ENCODE peak calls at places on chromosomes 11 and 22, in six cellular contexts. One of them, this sample, is unnamed.

GRCh38 chr22:31561238-31561887 is 65.0 kb downstream of the SFI1 start:
- DNase-seq in fibroblast of lung: peak; percentile 78
- DNase-seq in RKO: peak; percentile 66
- DNase-seq in left colon: peak; percentile 88
- DNase-seq in H9: peak; percentile 94
- DNase-seq in adrenal gland: peak; percentile 84
- DNase-seq in this sample: peak; percentile 36

GRCh38 chr11:34825670-34826383 is 90.4 kb downstream of the APIP start:
- DNase-seq in left colon: peak; percentile 69
- DNase-seq in RKO: no peak
- DNase-seq in adrenal gland: no peak
- DNase-seq in fibroblast of lung: no peak
- DNase-seq in H9: no peak
- DNase-seq in this sample: no peak

GRCh38 chr11:112016765-112017356 is 8.3 kb upstream of the DLAT start:
- DNase-seq in adrenal gland: peak; percentile 54
- DNase-seq in H9: no peak
- DNase-seq in RKO: no peak
- DNase-seq in fibroblast of lung: peak; percentile 66
- DNase-seq in left colon: no peak
- DNase-seq in this sample: no peak

GRCh38 chr11:72828081-72828567 is 13.9 kb downstream of the ATG16L2 start:
- DNase-seq in RKO: no peak
- DNase-seq in left colon: no peak
- DNase-seq in H9: no peak
- DNase-seq in adrenal gland: peak; percentile 74
- DNase-seq in fibroblast of lung: peak; percentile 48
- DNase-seq in this sample: no peak

GRCh38 chr11:83046626-83047172 is 25.0 kb downstream of the RAB30 start:
- DNase-seq in adrenal gland: no peak
- DNase-seq in fibroblast of lung: no peak
- DNase-seq in H9: no peak
- DNase-seq in RKO: no peak
- DNase-seq in left colon: no peak
- DNase-seq in this sample: no peak

GRCh38 chr11:74474316-74474715 is 7.0 kb upstream of the KCNE3 start:
- DNase-seq in RKO: no peak
- DNase-seq in left colon: no peak
- DNase-seq in H9: no peak
- DNase-seq in adrenal gland: no peak
- DNase-seq in fibroblast of lung: no peak
- DNase-seq in this sample: no peak

GRCh38 chr11:108319541-108320145 is 96.8 kb downstream of the ATM start:
- DNase-seq in fibroblast of lung: no peak
- DNase-seq in left colon: no peak
- DNase-seq in adrenal gland: no peak
- DNase-seq in RKO: no peak
- DNase-seq in H9: no peak
- DNase-seq in this sample: no peak

GRCh38 chr11:77384584-77384983 is 83.1 kb upstream of the GDPD4 start:
- DNase-seq in adrenal gland: no peak
- DNase-seq in left colon: no peak
- DNase-seq in H9: no peak
- DNase-seq in fibroblast of lung: no peak
- DNase-seq in RKO: no peak
- DNase-seq in this sample: no peak

GRCh38 chr22:31938258-31938657 is 6.1 kb upstream of the YWHAH start:
- DNase-seq in H9: no peak
- DNase-seq in fibroblast of lung: no peak
- DNase-seq in adrenal gland: no peak
- DNase-seq in RKO: no peak
- DNase-seq in left colon: no peak
- DNase-seq in this sample: no peak

GRCh38 chr22:39928556-39929401 is 27.9 kb downstream of the GRAP2 start:
- DNase-seq in left colon: no peak
- DNase-seq in RKO: no peak
- DNase-seq in adrenal gland: no peak
- DNase-seq in fibroblast of lung: no peak
- DNase-seq in H9: no peak
- DNase-seq in this sample: no peak

GRCh38 chr11:9687736-9688494 is 24.0 kb downstream of the SWAP70 start:
- DNase-seq in fibroblast of lung: peak; percentile 45
- DNase-seq in adrenal gland: no peak
- DNase-seq in RKO: no peak
- DNase-seq in left colon: peak; percentile 18
- DNase-seq in H9: no peak
- DNase-seq in this sample: no peak

GRCh38 chr11:970319-970871 is 44.7 kb downstream of the AP2A2 start:
- DNase-seq in adrenal gland: no peak
- DNase-seq in RKO: no peak
- DNase-seq in fibroblast of lung: no peak
- DNase-seq in left colon: no peak
- DNase-seq in H9: no peak
- DNase-seq in this sample: no peak

GRCh38 chr22:22595001-22595835 is 36.2 kb upstream of the PRAME start:
- DNase-seq in fibroblast of lung: no peak
- DNase-seq in RKO: no peak
- DNase-seq in left colon: no peak
- DNase-seq in adrenal gland: no peak
- DNase-seq in H9: no peak
- DNase-seq in this sample: no peak

GRCh38 chr22:37121887-37122591 is 12.5 kb upstream of the TMPRSS6 start:
- DNase-seq in RKO: peak; percentile 6
- DNase-seq in H9: peak; percentile 56
- DNase-seq in fibroblast of lung: no peak
- DNase-seq in left colon: peak; percentile 39
- DNase-seq in adrenal gland: peak; percentile 38
- DNase-seq in this sample: no peak

GRCh38 chr11:64436025-64436424 is 77.1 kb downstream of the RPS6KA4 start:
- DNase-seq in fibroblast of lung: no peak
- DNase-seq in adrenal gland: no peak
- DNase-seq in RKO: no peak
- DNase-seq in left colon: no peak
- DNase-seq in H9: no peak
- DNase-seq in this sample: no peak

GRCh38 chr11:65089621-65090020 is 5.6 kb downstream of the ZFPL1 start:
- DNase-seq in RKO: no peak
- DNase-seq in left colon: no peak
- DNase-seq in adrenal gland: no peak
- DNase-seq in H9: no peak
- DNase-seq in fibroblast of lung: no peak
- DNase-seq in this sample: no peak

GRCh38 chr22:45915841-45916240 is 61.1 kb downstream of the WNT7B start:
- DNase-seq in H9: no peak
- DNase-seq in left colon: no peak
- DNase-seq in adrenal gland: no peak
- DNase-seq in fibroblast of lung: no peak
- DNase-seq in RKO: no peak
- DNase-seq in this sample: no peak

GRCh38 chr11:66290332-66290629 is 1.3 kb upstream of the YIF1A start:
- DNase-seq in H9: no peak
- DNase-seq in left colon: no peak
- DNase-seq in adrenal gland: no peak
- DNase-seq in fibroblast of lung: no peak
- DNase-seq in RKO: no peak
- DNase-seq in this sample: no peak

GRCh38 chr11:101912823-101913284 is 2.0 kb upstream of the CEP126 start:
- DNase-seq in fibroblast of lung: peak; percentile 45
- DNase-seq in RKO: no peak
- DNase-seq in left colon: no peak
- DNase-seq in H9: no peak
- DNase-seq in adrenal gland: no peak
- DNase-seq in this sample: peak; percentile 20

GRCh38 chr11:124602193-124602592 is 9.0 kb upstream of the PANX3 start:
- DNase-seq in RKO: peak; percentile 85
- DNase-seq in H9: no peak
- DNase-seq in fibroblast of lung: no peak
- DNase-seq in left colon: no peak
- DNase-seq in adrenal gland: no peak
- DNase-seq in this sample: peak; percentile 71

GRCh38 chr11:71459076-71459766 is 6.2 kb downstream of the NADSYN1 start:
- DNase-seq in adrenal gland: no peak
- DNase-seq in RKO: no peak
- DNase-seq in left colon: no peak
- DNase-seq in H9: no peak
- DNase-seq in fibroblast of lung: no peak
- DNase-seq in this sample: no peak

GRCh38 chr11:129251067-129251466 is 58.9 kb upstream of the ARHGAP32 start:
- DNase-seq in fibroblast of lung: peak; percentile 59
- DNase-seq in left colon: no peak
- DNase-seq in adrenal gland: no peak
- DNase-seq in RKO: no peak
- DNase-seq in H9: no peak
- DNase-seq in this sample: no peak

GRCh38 chr22:37633082-37633692 is 6.3 kb upstream of the SH3BP1 start:
- DNase-seq in adrenal gland: no peak
- DNase-seq in left colon: no peak
- DNase-seq in H9: no peak
- DNase-seq in fibroblast of lung: no peak
- DNase-seq in RKO: no peak
- DNase-seq in this sample: no peak

GRCh38 chr22:39727541-39727940 is 157.0 kb downstream of the CACNA1I start:
- DNase-seq in adrenal gland: peak; percentile 55
- DNase-seq in fibroblast of lung: peak; percentile 31
- DNase-seq in RKO: no peak
- DNase-seq in H9: no peak
- DNase-seq in left colon: no peak
- DNase-seq in this sample: no peak

GRCh38 chr22:39332441-39333064 is 13.1 kb upstream of the RPL3 start:
- DNase-seq in H9: no peak
- DNase-seq in left colon: no peak
- DNase-seq in fibroblast of lung: peak; percentile 19
- DNase-seq in adrenal gland: no peak
- DNase-seq in RKO: no peak
- DNase-seq in this sample: no peak

GRCh38 chr11:77418155-77418980 is 55.5 kb downstream of the PAK1 start:
- DNase-seq in adrenal gland: no peak
- DNase-seq in left colon: no peak
- DNase-seq in H9: no peak
- DNase-seq in fibroblast of lung: no peak
- DNase-seq in RKO: no peak
- DNase-seq in this sample: no peak

GRCh38 chr11:113397212-113397611 is 9.6 kb downstream of the ANKK1 start:
- DNase-seq in left colon: no peak
- DNase-seq in H9: no peak
- DNase-seq in RKO: no peak
- DNase-seq in fibroblast of lung: no peak
- DNase-seq in adrenal gland: no peak
- DNase-seq in this sample: no peak

GRCh38 chr22:23532756-23533155 is 47.3 kb downstream of the IGLL1 start:
- DNase-seq in left colon: no peak
- DNase-seq in adrenal gland: no peak
- DNase-seq in fibroblast of lung: no peak
- DNase-seq in RKO: no peak
- DNase-seq in H9: peak; percentile 21
- DNase-seq in this sample: no peak

GRCh38 chr11:132228756-132229325 is 858.4 kb downstream of the NTM start:
- DNase-seq in H9: no peak
- DNase-seq in left colon: no peak
- DNase-seq in fibroblast of lung: no peak
- DNase-seq in RKO: no peak
- DNase-seq in adrenal gland: no peak
- DNase-seq in this sample: no peak

GRCh38 chr11:126134461-126135155 is 71.9 kb upstream of the CDON start:
- DNase-seq in RKO: no peak
- DNase-seq in H9: no peak
- DNase-seq in adrenal gland: no peak
- DNase-seq in left colon: no peak
- DNase-seq in fibroblast of lung: no peak
- DNase-seq in this sample: no peak

This sample was measured in Panc1.